ENCODE peak calls at places on chromosomes 6 and 20, in five cellular contexts. Q, P, T, F and H are unnamed samples.

GRCh38 chr20:52945862-52946522 is 26.2 kb upstream of the TSHZ2 start:
- DNase-seq in T (no peak), P (no peak), F (no peak), Q (no peak), H (no peak)

GRCh38 chr6:79436232-79436631 is 101.0 kb downstream of the LCA5 start:
- DNase-seq in P (peak; percentile 3), T (no peak), Q (no peak), F (no peak), H (no peak)

GRCh38 chr20:56343861-56344381 is 14.9 kb upstream of the FAM210B start:
- DNase-seq in F (no peak), Q (peak; percentile 74), P (peak; percentile 43), T (peak; percentile 82), H (no peak)

GRCh38 chr6:99434702-99435530 is 9.8 kb upstream of the PNISR start:
- DNase-seq in Q (no peak), F (no peak), T (no peak), P (peak; percentile 37), H (no peak)

GRCh38 chr6:74091133-74091793 is 395.3 kb downstream of the CD109 start:
- DNase-seq in T (no peak), F (peak; percentile 76), P (peak; percentile 58), Q (no peak), H (no peak)

GRCh38 chr6:117951783-117952182 is 44.7 kb downstream of the SLC35F1 start:
- DNase-seq in Q (no peak), P (no peak), T (no peak), F (no peak), H (no peak)

GRCh38 chr20:48631114-48632016 is 196.4 kb downstream of the PREX1 start:
- DNase-seq in P (peak; percentile 70), F (no peak), T (no peak), Q (no peak), H (no peak)

GRCh38 chr6:100880149-100880900 is 804 bp downstream of the ASCC3 start:
- DNase-seq in P (peak; percentile 20), F (no peak), T (no peak), Q (no peak), H (no peak)

GRCh38 chr6:111824608-111825337 is 48.5 kb downstream of the FYN start:
- DNase-seq in T (no peak), P (no peak), Q (no peak), F (no peak), H (no peak)

GRCh38 chr6:65182681-65183080 is 524.3 kb downstream of the EYS start:
- DNase-seq in T (no peak), Q (no peak), F (no peak), P (no peak), H (no peak)

GRCh38 chr20:40497781-40498691 is 191.0 kb downstream of the MAFB start:
- DNase-seq in F (peak; percentile 81), P (peak; percentile 39), Q (no peak), T (no peak), H (no peak)

GRCh38 chr20:56003966-56004365 is 1.4 kb downstream of the CBLN4 start:
- DNase-seq in Q (peak; percentile 67), P (no peak), F (no peak), T (peak; percentile 79), H (no peak)

GRCh38 chr6:34517461-34517868 is 38.7 kb downstream of the SPDEF start:
- DNase-seq in P (no peak), Q (no peak), T (no peak), F (no peak), H (no peak)

GRCh38 chr20:63417213-63418120 is 55.0 kb downstream of the KCNQ2 start:
- DNase-seq in F (no peak), P (no peak), T (no peak), Q (no peak), H (no peak)

GRCh38 chr6:40276176-40276575 is 311.0 kb downstream of the LRFN2 start:
- DNase-seq in P (no peak), T (no peak), F (no peak), Q (no peak), H (no peak)

GRCh38 chr6:154721460-154721859 is 11.8 kb upstream of the SCAF8 start:
- DNase-seq in T (no peak), F (no peak), P (peak; percentile 65), Q (no peak), H (no peak)

GRCh38 chr6:169864148-169865030 is 113.0 kb downstream of the ERMARD start:
- DNase-seq in T (peak; percentile 54), Q (no peak), F (peak; percentile 54), P (no peak), H (peak; percentile 58)

GRCh38 chr6:168671863-168672546 is 231.0 kb downstream of the SMOC2 start:
- DNase-seq in Q (no peak), T (no peak), P (no peak), F (no peak), H (no peak)

GRCh38 chr6:154187714-154188113 is 148.7 kb downstream of the OPRM1 start:
- DNase-seq in Q (no peak), F (no peak), P (no peak), T (no peak), H (no peak)

GRCh38 chr6:67759001-67759400 is 876.1 kb upstream of the ADGRB3 start:
- DNase-seq in F (no peak), Q (no peak), T (no peak), P (no peak), H (no peak)

GRCh38 chr6:17972978-17973622 is 14.3 kb downstream of the KIF13A start:
- DNase-seq in Q (no peak), P (no peak), F (no peak), T (no peak), H (no peak)

GRCh38 chr6:124742971-124743370 is 219.3 kb upstream of the RNF217 start:
- DNase-seq in P (no peak), T (no peak), Q (no peak), F (no peak), H (no peak)

GRCh38 chr6:93392797-93393196 is 26.6 kb downstream of the EPHA7 start:
- DNase-seq in P (no peak), Q (no peak), F (no peak), T (no peak), H (no peak)

DNA sequence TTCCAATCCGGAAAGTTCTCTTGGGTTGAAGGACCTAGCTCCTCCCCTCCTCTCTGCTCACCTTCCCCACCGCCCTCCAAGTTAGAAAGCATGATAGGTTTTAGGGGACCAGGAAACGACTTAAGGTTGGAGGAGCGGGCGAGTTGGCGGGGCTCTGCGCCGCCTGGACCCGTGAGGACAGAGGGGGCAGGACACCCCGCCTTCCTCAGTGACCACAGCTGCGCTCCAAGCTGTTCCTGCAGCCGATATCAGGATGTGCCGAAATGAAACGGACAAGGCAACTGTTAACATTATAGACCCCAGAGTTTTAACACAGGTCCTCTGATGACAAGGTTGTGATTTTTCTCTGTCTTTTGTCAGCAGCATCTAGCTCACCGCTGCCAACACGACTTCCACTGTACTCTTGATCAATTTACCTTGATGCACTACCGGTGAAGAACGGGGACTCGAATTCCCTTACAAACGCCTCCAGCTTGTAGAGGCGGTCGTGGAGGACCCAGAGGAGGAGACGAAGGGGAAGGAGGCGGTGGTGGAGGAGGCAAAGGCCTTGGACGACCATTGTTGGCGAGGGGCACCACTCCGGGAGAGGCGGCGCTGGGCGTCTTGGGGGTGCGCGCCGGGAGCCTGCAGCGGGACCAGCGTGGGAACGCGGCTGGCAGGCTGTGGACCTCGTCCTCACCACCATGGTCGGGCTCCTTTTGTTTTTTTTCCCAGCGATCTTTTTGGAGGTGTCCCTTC is at the start of gene GRM1:
- DNase-seq in F (no peak), P (no peak), T (peak; percentile 29), Q (no peak), H (no peak)
- H3K4me3 ChIP-seq in F (no peak within 1 kb of the TSS), P (peak within 1 kb of the TSS; percentile 5), T (no peak within 1 kb of the TSS), Q (no peak within 1 kb of the TSS), H (peak within 1 kb of the TSS; percentile 55)

DNA sequence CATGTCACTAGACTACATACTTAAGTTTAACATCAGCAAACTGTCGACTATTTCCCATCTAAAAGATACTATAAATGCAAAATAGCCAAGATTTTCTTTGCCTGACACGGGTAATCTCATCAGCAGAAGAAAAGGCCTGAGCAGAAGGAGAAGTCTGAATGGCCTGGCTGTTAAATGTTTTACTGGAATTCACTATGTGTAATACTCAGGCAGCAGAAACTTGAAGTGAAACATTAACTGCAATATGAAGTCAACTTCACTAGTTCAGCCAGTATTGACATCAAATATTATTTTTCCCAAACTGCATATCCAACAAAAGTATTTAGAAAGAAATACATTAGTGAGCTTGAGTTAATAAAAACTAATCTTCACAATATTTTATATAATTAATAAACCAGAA is 6.4 kb upstream of the DSE start:
- DNase-seq in P (peak; percentile 23), F (no peak), T (no peak), Q (no peak), H (no peak)
- TF ChIP-seq CTCF in P (no peak), F (no peak), T (no peak), Q (no peak), H (no peak)

GRCh38 chr6:89037156-89037900 is 43.2 kb upstream of the PNRC1 start:
- DNase-seq in T (no peak), F (peak; percentile 68), P (no peak), Q (no peak), H (no peak)

GRCh38 chr6:89035252-89036106 is 45.1 kb upstream of the PNRC1 start:
- DNase-seq in Q (peak; percentile 91), T (no peak), P (peak; percentile 99), F (peak; percentile 99), H (peak; percentile 93)

GRCh38 chr6:89028774-89029173 is 51.8 kb upstream of the PNRC1 start:
- DNase-seq in F (no peak), P (no peak), Q (no peak), T (no peak), H (no peak)

GRCh38 chr6:89032599-89032998 is 48.0 kb upstream of the PNRC1 start:
- DNase-seq in T (no peak), P (no peak), F (no peak), Q (no peak), H (no peak)

DNA sequence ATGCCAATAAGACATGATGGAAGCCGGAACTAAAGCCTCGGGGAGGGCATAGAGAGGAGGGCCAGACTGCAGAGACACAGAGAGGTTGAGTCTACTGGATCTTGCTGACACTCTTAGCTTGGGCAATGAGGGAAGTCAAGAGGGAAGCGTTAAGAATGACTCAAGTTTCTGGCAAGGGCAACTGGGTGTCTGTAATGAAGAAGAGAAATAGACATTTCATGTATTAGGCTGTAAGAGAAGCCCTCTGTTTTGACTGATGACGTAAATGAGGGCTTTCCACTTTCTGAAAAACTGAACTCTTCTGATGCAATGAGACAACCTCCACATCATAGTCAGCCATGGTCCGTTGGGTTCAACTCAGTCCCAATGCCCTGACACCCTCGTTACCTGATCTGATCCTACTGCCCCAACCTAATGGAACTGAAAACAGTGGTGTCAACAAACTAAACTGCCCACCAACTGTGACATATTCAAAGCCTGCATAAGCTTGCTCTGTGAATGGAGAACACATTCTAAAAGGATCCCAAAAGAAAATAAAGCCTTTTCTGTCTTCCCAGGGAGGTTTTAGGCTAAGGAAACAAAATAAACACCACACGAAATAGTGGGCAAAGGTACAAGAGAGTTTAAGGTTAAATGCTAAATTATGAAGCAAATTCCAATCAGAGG is 45.8 kb upstream of the PNRC1 start:
- DNase-seq in T (no peak), P (peak; percentile 90), Q (no peak), F (peak; percentile 79), H (no peak)
- H3K4me3 ChIP-seq in T (no peak overlapping the region), P (peak overlapping the region; percentile 44), Q (no peak overlapping the region), F (peak overlapping the region; percentile 18), H (peak overlapping the region; percentile 53)

GRCh38 chr20:9617940-9618339 is 103.5 kb downstream of the LAMP5 start:
- DNase-seq in Q (no peak), T (no peak), F (no peak), P (peak; percentile 3), H (no peak)
- TF ChIP-seq CTCF in Q (no peak), T (no peak), F (no peak), P (peak; percentile 11), H (no peak)